ENCODE peak calls at places on chromosomes 1 and 21, in six cellular contexts. X is cardiac muscle cell; Q is PC-3; D is CD8-positive, alpha-beta T cell; U is fibroblast of lung; J is heart right ventricle. O is an unnamed sample.

GRCh38 chr21:45074818-45075605 is 632 bp downstream of the ADARB1 start:
- DNase-seq in X (peak; percentile 65), Q (peak; percentile 55), D (no peak), U (peak; percentile 51), J (peak; percentile 42), O (no peak)

GRCh38 chr1:86394416-86394815 is 1.7 kb downstream of the ODF2L start:
- DNase-seq in X (no peak), Q (peak; percentile 55), D (no peak), U (peak; percentile 74), J (no peak), O (no peak)

GRCh38 chr1:85297855-85298629 is 21.6 kb upstream of the BCL10 start:
- DNase-seq in X (no peak), Q (peak; percentile 99), D (peak; percentile 40), U (peak; percentile 99), J (no peak), O (peak; percentile 57)

GRCh38 chr1:66542811-66543767 is 9.1 kb downstream of the SGIP1 start:
- DNase-seq in X (peak; percentile 63), Q (peak; percentile 67), D (no peak), U (peak; percentile 90), J (peak; percentile 60), O (no peak)

GRCh38 chr21:42308914-42309752 is 6.1 kb downstream of the TFF3 start:
- DNase-seq in X (no peak), Q (peak; percentile 49), D (no peak), U (no peak), J (no peak), O (no peak)

GRCh38 chr1:167128261-167129227 is 34.7 kb downstream of the STYXL2 start:
- DNase-seq in X (no peak), Q (peak; percentile 50), D (no peak), U (no peak), J (no peak), O (no peak)

GRCh38 chr1:108858541-108858940 is 1.6 kb upstream of the AKNAD1 start:
- DNase-seq in X (no peak), Q (no peak), D (no peak), U (no peak), J (no peak), O (no peak)

GRCh38 chr1:109793089-109793485 is 29.4 kb upstream of the EPS8L3 start:
- DNase-seq in X (no peak), Q (no peak), D (no peak), U (no peak), J (no peak), O (no peak)

GRCh38 chr1:187415065-187415464 is 586.3 kb downstream of the PLA2G4A start:
- DNase-seq in X (no peak), Q (no peak), D (no peak), U (peak; percentile 36), J (no peak), O (no peak)

GRCh38 chr1:36303650-36304360 is 2.4 kb upstream of the SH3D21 start:
- DNase-seq in X (no peak), Q (no peak), D (no peak), U (no peak), J (no peak), O (no peak)
- H3K36me3 ChIP-seq in X (peaks cover 39% of the 10 kb centered on the region), Q (peaks cover 30% of the 10 kb centered on the region), D (peaks cover 40% of the 10 kb centered on the region), U (peaks cover 25% of the 10 kb centered on the region), J (peaks cover 66% of the 10 kb centered on the region), O (peaks cover 35% of the 10 kb centered on the region)

DNA sequence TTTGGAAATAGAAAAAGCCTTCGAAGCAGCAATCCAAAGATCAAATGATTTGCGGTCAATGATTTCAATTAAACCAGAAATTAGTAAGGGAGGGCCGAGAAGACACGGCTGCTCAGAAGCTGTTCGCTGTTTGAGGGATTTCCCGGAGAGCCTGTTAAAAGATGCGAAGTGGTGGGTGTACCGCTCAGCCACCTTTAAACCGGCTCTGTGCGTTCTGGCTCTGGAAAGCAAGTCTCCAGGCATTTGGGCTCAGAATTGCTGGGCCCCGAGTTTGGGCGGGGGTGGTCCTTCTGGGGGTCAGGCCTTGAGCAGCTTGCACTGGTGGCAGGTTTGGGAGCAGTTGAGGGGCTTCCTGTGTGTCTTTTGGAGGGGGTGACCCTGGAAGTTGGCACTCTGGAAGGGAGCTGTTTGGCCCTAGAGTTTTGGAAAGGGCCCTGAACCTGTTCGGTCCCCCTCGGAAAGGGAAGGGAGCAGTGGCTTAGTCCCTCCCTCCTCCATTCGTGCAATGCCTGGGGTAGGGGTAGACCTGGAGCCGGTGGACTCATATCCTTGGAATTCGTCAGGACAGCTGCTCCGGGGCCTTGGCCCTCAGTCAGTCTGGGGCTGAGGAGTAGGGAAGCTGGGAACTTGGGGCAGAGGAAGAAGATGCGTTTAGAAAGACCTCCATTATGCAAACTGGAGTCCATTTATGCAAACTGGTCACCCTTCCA is 3.2 kb downstream of the SIM2 start:
- DNase-seq in X (no peak), Q (peak; percentile 87), D (no peak), U (no peak), J (no peak), O (no peak)
- H3K4me1 ChIP-seq in X (peaks cover 16% of the 10 kb centered on the region), Q (peaks cover 19% of the 10 kb centered on the region), D (peaks cover 61% of the 10 kb centered on the region), U (no peaks in the 10 kb centered on the region), J (peaks cover 18% of the 10 kb centered on the region), O (peaks cover 21% of the 10 kb centered on the region)

GRCh38 chr1:1204998-1205768 is 1.2 kb downstream of the TNFRSF18 start:
- DNase-seq in X (no peak), Q (no peak), D (no peak), U (no peak), J (no peak), O (peak; percentile 40)

GRCh38 chr1:1207254-1207902 is 986 bp upstream of the TNFRSF18 start:
- DNase-seq in X (no peak), Q (peak; percentile 33), D (no peak), U (no peak), J (peak; percentile 10), O (peak; percentile 0)

GRCh38 chr1:1204425-1204920 is 1.9 kb downstream of the TNFRSF18 start:
- DNase-seq in X (no peak), Q (no peak), D (no peak), U (no peak), J (no peak), O (no peak)

GRCh38 chr1:1205769-1206375 is 520 bp downstream of the TNFRSF18 start:
- DNase-seq in X (no peak), Q (no peak), D (no peak), U (no peak), J (peak; percentile 11), O (peak; percentile 0)

GRCh38 chr1:1206376-1207253 is at the start of gene TNFRSF18:
- DNase-seq in X (peak; percentile 62), Q (peak; percentile 79), D (no peak), U (peak; percentile 17), J (peak; percentile 20), O (no peak)
- H3K4me3 ChIP-seq in X (no peak within 1 kb of the TSS), Q (peak within 1 kb of the TSS; percentile 68), D (peak within 1 kb of the TSS; percentile 27), U (no peak within 1 kb of the TSS), J (no peak within 1 kb of the TSS), O (no peak within 1 kb of the TSS)

DNA sequence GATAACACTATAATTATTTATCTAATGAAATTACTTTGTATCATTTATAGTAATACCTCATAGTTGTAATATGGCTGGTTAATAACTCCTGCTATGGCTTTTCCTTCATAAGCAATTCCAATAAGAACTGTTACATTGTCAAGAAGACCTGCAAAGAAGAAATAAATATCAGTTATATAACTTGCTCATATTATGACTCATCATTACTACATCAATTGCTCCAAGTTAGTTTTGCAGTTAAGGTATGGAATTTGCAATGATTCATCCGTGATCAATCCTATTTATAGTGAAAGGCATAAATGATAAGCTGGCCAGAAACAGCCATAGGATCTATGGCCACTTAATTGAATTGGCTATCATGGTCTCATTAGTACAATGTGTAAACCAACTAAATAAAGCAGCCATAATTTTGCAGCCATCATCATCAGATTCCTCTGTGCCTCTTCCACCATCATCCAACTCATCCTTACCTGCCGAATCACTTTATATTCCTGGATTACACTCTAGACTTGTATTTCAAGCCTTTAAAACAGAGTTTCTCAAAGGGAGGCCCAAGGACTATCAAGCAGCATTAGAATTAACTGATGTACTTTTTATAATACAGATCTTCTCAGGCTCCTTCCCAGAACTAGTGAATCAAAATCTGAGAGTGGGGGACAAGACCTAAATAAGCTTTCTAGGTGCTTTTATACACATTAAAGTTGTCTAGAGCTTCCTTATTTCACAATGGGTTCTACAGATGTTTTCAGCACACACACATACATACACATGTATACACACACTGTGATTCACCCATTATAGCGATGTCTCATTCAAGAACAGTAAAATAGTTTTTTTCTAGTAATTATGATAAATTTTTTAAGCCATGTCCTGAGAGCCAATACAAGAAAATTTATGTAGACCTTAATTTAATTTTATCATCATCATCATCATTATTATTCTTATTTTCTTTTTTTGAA is 21.2 kb upstream of the EPRS1 start:
- DNase-seq in X (no peak), Q (peak; percentile 96), D (no peak), U (peak; percentile 11), J (no peak), O (no peak)
- H3K36me3 ChIP-seq in X (peaks cover 33% of the 10 kb centered on the region), Q (peaks cover 17% of the 10 kb centered on the region), D (peaks cover 11% of the 10 kb centered on the region), U (peaks cover 1% of the 10 kb centered on the region), J (peaks cover 90% of the 10 kb centered on the region), O (peaks cover 11% of the 10 kb centered on the region)

GRCh38 chr1:201538618-201539551 is at the start of gene NAV1:
- DNase-seq in X (peak; percentile 81), Q (peak; percentile 71), D (no peak), U (peak; percentile 85), J (peak; percentile 78), O (no peak)
- H3K4me1 ChIP-seq in X (peaks cover 6% of the 10 kb centered on the region), Q (peaks cover 31% of the 10 kb centered on the region), D (peaks cover 16% of the 10 kb centered on the region), U (peaks cover 36% of the 10 kb centered on the region), J (peaks cover 9% of the 10 kb centered on the region), O (peaks cover 15% of the 10 kb centered on the region)

DNA sequence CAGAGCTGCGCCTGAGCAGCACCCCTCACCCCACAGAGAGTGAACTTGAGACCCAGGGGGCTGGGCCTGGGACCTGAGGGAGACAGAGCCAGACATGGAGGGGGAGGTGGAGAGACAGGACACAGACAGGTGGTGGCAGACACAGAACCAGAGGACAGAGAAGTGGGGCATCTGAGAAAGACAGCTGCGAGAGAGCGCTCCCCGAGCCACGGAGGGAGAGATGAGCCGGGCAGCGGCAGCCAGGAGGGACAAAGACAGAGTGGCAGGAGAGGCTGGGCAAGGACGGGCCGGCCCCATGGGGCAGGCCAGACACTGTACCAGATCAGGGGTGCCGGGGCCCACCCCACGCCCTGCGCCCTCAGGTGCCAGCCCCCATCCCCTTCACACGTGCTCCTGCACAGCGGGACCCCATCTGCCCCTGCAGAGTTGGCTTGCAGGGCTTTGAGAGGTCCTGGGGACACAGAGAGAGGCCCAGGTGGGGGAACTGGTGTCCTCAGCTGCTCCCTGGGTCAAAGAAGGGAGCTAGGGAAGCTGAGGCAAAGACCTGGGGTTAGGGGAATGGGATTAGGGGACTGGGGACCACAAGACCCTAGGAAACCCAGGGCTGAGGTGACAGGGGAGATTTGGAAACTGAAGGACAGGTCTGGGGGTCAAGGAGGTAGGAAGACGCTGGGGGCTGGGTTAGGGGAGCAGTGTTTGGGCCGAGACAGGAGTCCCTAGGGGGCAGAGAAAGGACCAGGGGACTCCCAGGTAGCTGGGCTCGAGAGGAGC is 683 bp downstream of the FNDC5 start:
- DNase-seq in X (no peak), Q (no peak), D (no peak), U (no peak), J (no peak), O (no peak)
- H3K4me3 ChIP-seq in X (peak overlapping the region; percentile 34), Q (no peak overlapping the region), D (no peak overlapping the region), U (no peak overlapping the region), J (peak overlapping the region; percentile 44), O (no peak overlapping the region)

DNA sequence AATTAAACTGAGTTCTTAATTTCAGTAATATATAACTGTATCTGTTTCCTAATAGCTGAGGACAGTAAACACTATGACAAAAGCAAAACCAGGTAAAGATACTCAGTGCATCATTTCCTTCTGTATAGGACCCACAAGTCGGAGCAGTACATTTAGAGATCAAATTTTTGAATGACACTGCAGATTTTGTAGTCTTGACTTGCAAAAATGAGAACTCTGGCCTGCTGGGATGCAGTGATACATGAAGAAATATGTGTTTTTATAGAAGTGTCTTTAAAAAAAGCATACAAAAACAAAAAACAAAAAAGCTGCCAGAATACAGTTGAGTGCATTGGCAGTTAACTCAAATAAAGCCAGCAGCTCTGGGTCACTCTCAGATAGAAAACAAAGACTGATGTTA is 19.0 kb downstream of the GART start:
- DNase-seq in X (no peak), Q (no peak), D (no peak), U (no peak), J (no peak), O (no peak)
- H3K36me3 ChIP-seq in X (peaks cover 39% of the 10 kb centered on the region), Q (peaks cover 55% of the 10 kb centered on the region), D (peaks cover 17% of the 10 kb centered on the region), U (peaks cover 3% of the 10 kb centered on the region), J (peaks cover 98% of the 10 kb centered on the region), O (peaks cover 20% of the 10 kb centered on the region)